ENCODE peak calls at places on chromosomes 3 and 15, in five cellular contexts. P, A, C, F and B are unnamed samples.

GRCh38 chr15:34808016-34808415 is 12.7 kb upstream of the ACTC1 start:
- DNase-seq in A (no peak), F (no peak), C (no peak), P (no peak), B (no peak)

GRCh38 chr15:70318996-70319465 is 221.3 kb upstream of the TLE3 start:
- DNase-seq in A (no peak), C (no peak), F (no peak), P (peak), B (no peak)

GRCh38 chr3:129793356-129793755 is 100.2 kb downstream of the TMCC1 start:
- DNase-seq in C (no peak), F (peak), P (no peak), A (no peak), B (no peak)

GRCh38 chr3:108036984-108037741 is 53.7 kb downstream of the CD47 start:
- DNase-seq in F (no peak), A (no peak), P (no peak), C (no peak), B (no peak)

GRCh38 chr3:29280675-29281264 is at the start of gene RBMS3:
- DNase-seq in A (peak), C (no peak), F (peak), P (peak), B (peak)

GRCh38 chr3:37694236-37694635 is 167.4 kb upstream of the CTDSPL start:
- DNase-seq in A (no peak), F (peak), C (no peak), P (no peak), B (no peak)

GRCh38 chr3:183274609-183275008 is 21.6 kb downstream of the B3GNT5 start:
- DNase-seq in C (no peak), A (peak), P (no peak), F (no peak), B (no peak)

GRCh38 chr3:184577546-184577945 is 16.0 kb downstream of the EPHB3 start:
- DNase-seq in C (no peak), P (no peak), F (no peak), A (no peak), B (no peak)

GRCh38 chr3:180176059-180176458 is 139.3 kb upstream of the PEX5L start:
- DNase-seq in A (no peak), P (no peak), C (no peak), F (no peak), B (no peak)

GRCh38 chr3:66409771-66410355 is 91.0 kb downstream of the LRIG1 start:
- DNase-seq in A (no peak), C (no peak), F (no peak), P (no peak), B (no peak)

GRCh38 chr15:58472821-58473581 is 41.2 kb downstream of the LIPC start:
- DNase-seq in C (peak), F (no peak), P (peak), A (peak), B (no peak)

GRCh38 chr3:67578416-67578815 is 76.0 kb downstream of the SUCLG2 start:
- DNase-seq in C (no peak), F (no peak), A (no peak), P (no peak), B (no peak)

GRCh38 chr3:132292062-132292461 is 25.1 kb upstream of the ACP3 start:
- DNase-seq in C (no peak), P (no peak), A (no peak), F (no peak), B (no peak)

GRCh38 chr3:13419356-13420050 is 619 bp downstream of the NUP210 start:
- DNase-seq in F (peak), P (no peak), A (peak), C (peak), B (no peak)

GRCh38 chr15:62020576-62021160 is 39.6 kb downstream of the VPS13C start:
- DNase-seq in A (no peak), P (no peak), F (no peak), C (no peak), B (no peak)

GRCh38 chr15:36753173-36753572 is 173.7 kb downstream of the CDIN1 start:
- DNase-seq in C (no peak), P (no peak), F (no peak), A (no peak), B (no peak)

GRCh38 chr15:45710657-45711056 is 75.8 kb downstream of the SQOR start:
- DNase-seq in C (no peak), F (no peak), P (no peak), A (no peak), B (no peak)

GRCh38 chr3:4904801-4905695 is 74.2 kb upstream of the BHLHE40 start:
- DNase-seq in F (no peak), A (peak), P (no peak), C (no peak), B (no peak)

GRCh38 chr3:93867425-93867824 is 106.3 kb downstream of the PROS1 start:
- DNase-seq in A (no peak), C (no peak), F (no peak), P (no peak), B (no peak)

GRCh38 chr3:165716592-165716991 is 120.6 kb downstream of the BCHE start:
- DNase-seq in C (no peak), F (no peak), A (no peak), P (no peak), B (no peak)

GRCh38 chr3:462851-463250 is 266.3 kb downstream of the CHL1 start:
- DNase-seq in A (no peak), C (no peak), F (no peak), P (no peak), B (no peak)

GRCh38 chr3:119352235-119352634 is 58.1 kb downstream of the ARHGAP31 start:
- DNase-seq in A (no peak), C (peak), F (no peak), P (no peak), B (no peak)

GRCh38 chr3:25904248-25904647 is 114.4 kb downstream of the OXSM start:
- DNase-seq in P (no peak), A (peak), F (no peak), C (no peak), B (no peak)

GRCh38 chr3:3196148-3196861 is 16.8 kb upstream of the CRBN start:
- DNase-seq in A (peak), C (no peak), P (no peak), F (no peak), B (no peak)

DNA sequence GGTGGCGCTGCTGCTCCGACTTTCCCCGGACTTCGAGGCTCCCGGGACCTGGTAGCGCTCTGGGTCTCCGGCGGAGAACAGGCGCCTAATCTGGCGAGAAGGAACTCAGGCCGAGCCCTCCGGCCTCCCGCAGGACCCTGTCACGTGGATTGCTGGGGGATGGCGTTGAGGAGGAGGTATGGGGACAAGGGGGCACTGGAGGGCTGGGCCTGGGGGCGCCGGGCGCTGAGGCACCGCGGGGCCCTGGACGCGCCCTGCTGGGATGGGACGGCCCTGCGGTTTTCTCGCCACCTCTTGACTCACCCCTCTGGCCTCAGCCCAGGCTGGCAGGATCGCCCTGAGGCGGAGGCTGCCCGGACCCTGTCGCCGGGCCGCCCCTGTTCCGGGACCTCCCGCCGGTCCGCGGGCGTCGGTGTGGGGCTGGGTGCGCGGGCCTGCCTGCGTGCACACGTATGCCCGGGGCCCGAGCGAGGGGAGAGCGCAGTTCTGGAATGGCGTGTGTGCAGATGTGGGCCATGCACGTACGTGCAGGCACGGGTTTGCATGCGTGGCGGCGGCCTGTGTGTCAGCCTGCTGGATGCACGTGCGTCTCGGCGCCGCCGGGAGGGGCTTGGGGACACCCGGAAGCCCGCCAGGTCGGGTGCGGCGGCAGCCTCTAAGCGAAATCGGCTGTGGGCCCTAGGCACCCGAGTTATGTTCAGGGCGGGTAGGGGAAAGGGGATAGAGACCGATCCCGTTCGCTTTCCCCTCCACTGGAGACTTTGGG is 752 bp downstream of the C15orf39 start:
- DNase-seq in A (peak), P (no peak), F (peak), C (peak), B (peak)
- TF ChIP-seq CTCF in A (no peak), P (no peak), F (no peak), C (peak), B (peak)

DNA sequence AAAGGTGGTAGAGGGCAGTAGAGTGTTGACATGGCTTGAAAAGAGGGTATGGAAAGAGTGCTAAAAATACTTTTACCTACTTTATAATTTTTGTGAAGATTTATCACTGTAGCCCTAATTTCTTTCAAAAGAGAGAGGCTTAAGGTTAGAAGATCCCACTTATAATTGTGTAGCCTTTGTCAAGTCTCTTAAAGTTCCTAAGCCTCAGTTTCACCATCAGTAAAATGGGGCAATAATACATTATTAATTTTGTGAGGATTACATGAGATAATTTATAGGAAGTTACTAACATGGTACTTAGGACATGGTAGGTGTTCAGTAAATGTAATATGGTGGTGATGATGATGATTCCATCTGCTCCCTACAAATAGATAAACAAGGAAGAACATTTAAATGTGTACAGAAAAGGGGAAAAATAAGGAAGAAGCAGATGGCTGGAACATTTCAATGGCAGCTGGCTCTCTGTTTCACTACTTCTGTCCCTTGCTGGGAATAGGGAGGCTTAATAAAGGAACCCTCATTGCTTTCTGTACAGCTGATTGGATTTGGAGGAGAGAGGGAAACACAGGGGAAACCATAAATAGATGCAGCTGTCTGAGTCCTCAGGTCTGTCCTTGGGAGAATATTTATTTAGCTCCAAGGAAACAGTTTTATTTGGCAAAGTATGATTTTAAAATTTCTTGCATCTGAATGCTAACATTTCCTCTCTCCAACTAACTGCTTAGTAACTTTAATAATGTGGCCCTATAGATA is 208.5 kb upstream of the ADAMTS9 start:
- DNase-seq in P (no peak), A (no peak), C (no peak), F (no peak), B (no peak)
- TF ChIP-seq CTCF in P (peak), A (no peak), C (no peak), F (no peak), B (no peak)

DNA sequence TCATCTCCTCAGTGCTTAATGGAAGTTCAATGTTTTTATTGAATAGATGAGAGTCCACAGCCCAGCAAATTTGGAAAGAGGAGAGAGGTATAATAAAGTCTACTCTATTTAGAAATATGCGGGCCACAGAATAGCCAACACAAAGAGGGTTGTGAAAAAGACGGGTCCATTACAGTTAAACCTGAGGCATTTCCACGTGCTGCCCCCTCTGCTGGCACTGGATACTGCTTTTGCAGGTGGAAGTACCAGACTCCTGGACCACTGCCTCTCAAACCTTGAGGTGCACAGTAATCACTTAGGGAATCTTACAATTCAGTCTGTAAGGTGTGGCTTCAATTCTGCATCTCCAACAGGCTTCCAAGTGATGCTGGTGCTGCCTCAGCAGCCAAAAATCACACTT is 3.0 kb upstream of the TFDP2 start:
- DNase-seq in F (no peak), C (no peak), P (no peak), A (peak), B (no peak)
- TF ChIP-seq CTCF in F (no peak), C (peak), P (peak), A (no peak), B (peak)

GRCh38 chr15:49605588-49605987 is 15.0 kb downstream of the FAM227B start:
- DNase-seq in P (no peak), A (no peak), C (no peak), F (no peak), B (no peak)

GRCh38 chr15:49604625-49605409 is 15.8 kb downstream of the FAM227B start:
- DNase-seq in P (no peak), A (no peak), C (no peak), F (no peak), B (no peak)

GRCh38 chr15:49610166-49610918 is 10.3 kb downstream of the FAM227B start:
- DNase-seq in P (no peak), C (no peak), A (no peak), F (no peak), B (no peak)

DNA sequence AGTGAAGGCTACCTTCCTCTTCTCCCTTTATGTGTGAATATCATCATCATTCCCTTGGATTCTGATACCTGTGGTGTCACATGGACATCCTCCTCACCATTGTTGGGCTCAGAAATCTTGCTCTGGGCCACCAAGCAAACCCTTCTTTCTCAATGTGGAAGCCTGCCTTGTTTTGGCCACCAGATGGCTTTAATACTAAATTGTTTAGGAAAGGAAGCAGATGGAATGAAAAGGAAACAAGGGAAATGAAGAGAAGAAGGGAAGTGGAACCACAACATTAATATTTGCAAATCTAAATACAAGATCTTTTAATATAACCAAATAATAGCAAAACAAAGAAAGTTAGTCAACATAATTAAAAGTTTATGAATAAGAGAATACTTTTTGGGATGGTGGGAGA is 14.0 kb downstream of the FAM227B start:
- DNase-seq in A (no peak), P (no peak), F (no peak), C (no peak), B (no peak)
- TF ChIP-seq CTCF in A (no peak), P (no peak), F (no peak), C (no peak), B (no peak)

DNA sequence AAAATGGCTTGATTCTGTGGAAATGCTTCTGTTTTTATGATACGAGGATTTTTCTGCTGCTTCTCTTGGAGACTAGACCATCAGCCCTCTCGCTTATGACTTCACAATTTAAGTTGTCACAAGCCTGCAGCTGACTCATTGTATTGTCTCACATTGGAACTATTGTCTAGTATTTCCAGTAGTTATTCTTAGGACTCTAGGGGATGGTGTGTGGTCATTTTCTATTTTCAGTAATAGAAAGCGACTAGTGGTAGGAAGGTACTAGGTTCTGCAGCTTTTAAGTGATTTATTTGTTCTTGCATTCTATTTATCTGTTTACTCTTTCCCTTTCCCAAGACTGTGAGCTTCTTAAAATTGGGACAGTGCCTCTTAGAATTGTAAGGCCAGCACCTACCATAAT is 66.3 kb upstream of the CRTC3 start:
- DNase-seq in A (no peak), P (no peak), C (no peak), F (no peak), B (no peak)
- TF ChIP-seq CTCF in A (no peak), P (no peak), C (no peak), F (no peak), B (no peak)

GRCh38 chr3:156321934-156322333 is 201.6 kb downstream of the KCNAB1 start:
- DNase-seq in P (no peak), C (no peak), F (no peak), A (no peak), B (no peak)

GRCh38 chr3:156311930-156312329 is 191.6 kb downstream of the KCNAB1 start:
- DNase-seq in C (no peak), P (no peak), A (no peak), F (no peak), B (no peak)

GRCh38 chr3:156317457-156317856 is 197.1 kb downstream of the KCNAB1 start:
- DNase-seq in F (no peak), C (no peak), P (peak), A (no peak), B (no peak)
- TF ChIP-seq CTCF in F (no peak), C (no peak), P (peak), A (no peak), B (no peak)

GRCh38 chr3:172908871-172909270 is 158.3 kb downstream of the ECT2 start:
- DNase-seq in C (no peak), P (no peak), A (no peak), F (no peak), B (no peak)

GRCh38 chr3:172913911-172914730 is 163.6 kb downstream of the ECT2 start:
- DNase-seq in P (no peak), A (no peak), C (no peak), F (no peak), B (no peak)

GRCh38 chr3:172905480-172905850 is 154.9 kb downstream of the ECT2 start:
- DNase-seq in P (no peak), F (no peak), C (no peak), A (no peak), B (no peak)

GRCh38 chr3:172915911-172916514 is 165.5 kb downstream of the ECT2 start:
- DNase-seq in C (no peak), P (no peak), A (no peak), F (no peak), B (no peak)

GRCh38 chr3:172911142-172911541 is 160.6 kb downstream of the ECT2 start:
- DNase-seq in A (no peak), C (no peak), F (no peak), P (no peak), B (no peak)
- TF ChIP-seq CTCF in A (no peak), C (no peak), F (no peak), P (no peak), B (no peak)